ENCODE peak calls at places on chromosomes 12 and 14, in six cellular contexts. S, J, I, G, T and Q are unnamed samples.

GRCh38 chr14:63840981-63841380 is 11.8 kb upstream of the SYNE2 start:
- DNase-seq in G (peak), I (no peak), S (peak), T (no peak), J (peak), Q (no peak)

GRCh38 chr14:63952053-63952932 is 99.5 kb downstream of the SYNE2 start:
- DNase-seq in I (no peak), J (no peak), G (no peak), T (no peak), S (no peak), Q (no peak)

GRCh38 chr14:70448633-70449032 is 3.3 kb upstream of the ADAM21 start:
- DNase-seq in J (no peak), S (no peak), I (no peak), T (no peak), G (no peak), Q (no peak)

GRCh38 chr14:38743941-38744611 is 359.0 kb downstream of the SEC23A start:
- DNase-seq in I (no peak), T (no peak), S (no peak), G (no peak), J (no peak), Q (no peak)

GRCh38 chr14:22753586-22753985 is 12.9 kb upstream of the OXA1L start:
- DNase-seq in T (no peak), I (no peak), G (no peak), J (no peak), S (no peak), Q (no peak)

GRCh38 chr12:4648099-4648498 is 752 bp downstream of the AKAP3 start:
- DNase-seq in I (no peak), G (no peak), T (no peak), J (no peak), S (no peak), Q (no peak)

GRCh38 chr14:48725001-48725734 is 861.0 kb downstream of the RPS29 start:
- DNase-seq in S (no peak), T (no peak), J (no peak), G (no peak), I (peak), Q (peak)

GRCh38 chr12:46470039-46470627 is 97.6 kb upstream of the SLC38A2 start:
- DNase-seq in I (no peak), S (peak), G (no peak), T (no peak), J (no peak), Q (no peak)

GRCh38 chr12:5439788-5440300 is 7.9 kb downstream of the NTF3 start:
- DNase-seq in J (no peak), G (no peak), S (no peak), I (no peak), T (no peak), Q (no peak)

GRCh38 chr14:58864751-58865519 is 227.2 kb downstream of the DACT1 start:
- DNase-seq in S (no peak), T (no peak), J (no peak), G (no peak), I (peak), Q (peak)

GRCh38 chr12:62472472-62472871 is 5.8 kb downstream of the MON2 start:
- DNase-seq in T (no peak), G (no peak), I (no peak), J (no peak), S (no peak), Q (no peak)

GRCh38 chr14:25552826-25553225 is 502.9 kb upstream of the STXBP6 start:
- DNase-seq in J (no peak), I (no peak), G (no peak), S (no peak), T (no peak), Q (no peak)

GRCh38 chr12:121483950-121484349 is 84.0 kb downstream of the RNF34 start:
- DNase-seq in G (no peak), S (no peak), I (no peak), T (no peak), J (no peak), Q (no peak)

GRCh38 chr14:94390372-94391086 is 2.1 kb upstream of the SERPINA1 start:
- DNase-seq in G (no peak), J (no peak), S (no peak), I (peak), T (no peak), Q (no peak)

GRCh38 chr12:109777544-109777943 is 55.7 kb downstream of the TRPV4 start:
- DNase-seq in J (peak), I (peak), G (peak), S (no peak), T (no peak), Q (peak)

GRCh38 chr14:100371773-100372172 is 48.6 kb downstream of the SLC25A47 start:
- DNase-seq in J (no peak), I (no peak), T (no peak), S (no peak), G (no peak), Q (no peak)

GRCh38 chr12:132462778-132463177 is 27.2 kb upstream of the FBRSL1 start:
- DNase-seq in G (no peak), J (no peak), I (no peak), T (no peak), S (no peak), Q (no peak)

GRCh38 chr12:52020539-52021336 is 14.0 kb downstream of the TAMALIN start:
- DNase-seq in I (peak), J (peak), G (peak), T (no peak), S (peak), Q (no peak)

GRCh38 chr14:34583525-34583924 is 44.0 kb upstream of the EAPP start:
- DNase-seq in J (no peak), T (no peak), I (no peak), S (no peak), G (no peak), Q (no peak)

GRCh38 chr12:69438539-69438938 is 31.6 kb upstream of the FRS2 start:
- DNase-seq in T (no peak), G (no peak), S (no peak), I (no peak), J (no peak), Q (no peak)

GRCh38 chr12:129009833-129010232 is 156.6 kb downstream of the GLT1D1 start:
- DNase-seq in I (no peak), J (no peak), G (no peak), S (no peak), T (no peak), Q (no peak)

GRCh38 chr14:76086636-76087035 is 65.1 kb upstream of the GPATCH2L start:
- DNase-seq in I (no peak), G (no peak), S (no peak), J (no peak), T (no peak), Q (no peak)

GRCh38 chr12:77161944-77162343 is 96.6 kb upstream of the E2F7 start:
- DNase-seq in T (no peak), G (no peak), J (no peak), I (no peak), S (no peak), Q (no peak)

GRCh38 chr12:4910502-4911315 is 1.0 kb downstream of the KCNA1 start:
- DNase-seq in T (no peak), G (no peak), J (no peak), I (no peak), S (no peak), Q (no peak)

GRCh38 chr12:113066806-113067400 is 10.4 kb downstream of the DTX1 start:
- DNase-seq in I (no peak), G (no peak), T (no peak), S (no peak), J (no peak), Q (no peak)

GRCh38 chr12:10968765-10969456 is 17.8 kb downstream of the TAS2R50 start:
- DNase-seq in G (no peak), I (peak), J (no peak), T (no peak), S (no peak), Q (peak)

GRCh38 chr12:57404966-57405640 is 25.7 kb downstream of the R3HDM2 start:
- DNase-seq in S (no peak), I (no peak), G (no peak), J (peak), T (no peak), Q (no peak)

GRCh38 chr12:6459004-6459337 is 7.1 kb downstream of the TAPBPL start:
- DNase-seq in G (no peak), I (no peak), S (no peak), J (no peak), T (no peak), Q (no peak)

GRCh38 chr12:31868980-31869379 is 90.2 kb upstream of the RESF1 start:
- DNase-seq in S (no peak), I (peak), G (no peak), J (no peak), T (no peak), Q (no peak)

GRCh38 chr12:64700532-64700931 is 58.7 kb downstream of the GNS start:
- DNase-seq in J (no peak), I (no peak), S (no peak), T (no peak), G (no peak), Q (no peak)

GRCh38 chr14:105440554-105440900 is 20.9 kb downstream of the MTA1 start:
- DNase-seq in S (no peak), T (no peak), I (no peak), G (no peak), J (no peak), Q (no peak)

GRCh38 chr12:30304528-30304927 is 391.1 kb downstream of the IPO8 start:
- DNase-seq in T (no peak), G (no peak), J (no peak), S (no peak), I (no peak), Q (no peak)

GRCh38 chr12:102063066-102063465 is 1.3 kb upstream of the WASHC3 start:
- DNase-seq in I (peak), T (no peak), G (no peak), J (no peak), S (no peak), Q (no peak)

GRCh38 chr14:41960316-41960715 is 353.6 kb downstream of the LRFN5 start:
- DNase-seq in S (no peak), G (no peak), T (no peak), J (no peak), I (no peak), Q (no peak)

GRCh38 chr12:68378859-68379628 is 46.9 kb upstream of the MDM1 start:
- DNase-seq in I (no peak), J (no peak), S (no peak), T (no peak), G (no peak), Q (no peak)

GRCh38 chr12:642633-643477 is 20.4 kb downstream of the NINJ2 start:
- DNase-seq in G (peak), S (peak), I (no peak), J (peak), T (no peak), Q (no peak)

GRCh38 chr12:106240821-106241220 is 7.0 kb downstream of the CKAP4 start:
- DNase-seq in I (no peak), S (no peak), J (no peak), T (no peak), G (no peak), Q (no peak)

GRCh38 chr12:62123721-62124203 is 136.4 kb upstream of the USP15 start:
- DNase-seq in G (peak), I (peak), T (peak), J (peak), S (peak), Q (peak)

GRCh38 chr14:39492267-39492666 is 60.0 kb upstream of the FBXO33 start:
- DNase-seq in G (no peak), J (no peak), I (peak), T (no peak), S (no peak), Q (peak)